ENCODE peak calls at places on chromosomes 7 and 10, in four cellular contexts. W, C, U and K are unnamed samples.
A peak's percentile ranks its signal among the peaks of the same experiment; 100 is the strongest.

GRCh38 chr7:24981544-24981951 is 1.6 kb upstream of the OSBPL3 start:
- DNase-seq in U (peak; percentile 38), C (peak; percentile 77), W (peak; percentile 55), K (peak; percentile 78)

GRCh38 chr10:53904506-53905241 is 896.4 kb downstream of the PCDH15 start:
- DNase-seq in W (no peak), C (no peak), U (no peak), K (peak; percentile 89)

GRCh38 chr7:116249969-116250553 is 39.7 kb downstream of the TES start:
- DNase-seq in W (no peak), C (peak; percentile 68), U (peak; percentile 72), K (peak; percentile 52)

GRCh38 chr7:127885843-127886242 is 145.4 kb downstream of the LRRC4 start:
- DNase-seq in C (peak; percentile 84), W (peak; percentile 43), U (peak; percentile 71), K (peak; percentile 55)

GRCh38 chr7:134302120-134302519 is 14.6 kb downstream of the SLC35B4 start:
- DNase-seq in C (peak; percentile 26), U (no peak), W (no peak), K (peak; percentile 4)

GRCh38 chr10:80444124-80444523 is 10.0 kb upstream of the TSPAN14 start:
- DNase-seq in W (no peak), U (no peak), C (no peak), K (no peak)

GRCh38 chr7:15326044-15326644 is 235.7 kb downstream of the AGMO start:
- DNase-seq in U (peak; percentile 58), C (peak; percentile 30), W (no peak), K (peak; percentile 58)

GRCh38 chr10:76905251-76905650 is 732.4 kb downstream of the KCNMA1 start:
- DNase-seq in W (no peak), C (peak; percentile 35), U (no peak), K (no peak)

GRCh38 chr10:69237528-69238159 is 17.5 kb downstream of the HKDC1 start:
- DNase-seq in U (peak; percentile 86), W (peak; percentile 82), C (peak; percentile 66), K (peak; percentile 76)

DNA sequence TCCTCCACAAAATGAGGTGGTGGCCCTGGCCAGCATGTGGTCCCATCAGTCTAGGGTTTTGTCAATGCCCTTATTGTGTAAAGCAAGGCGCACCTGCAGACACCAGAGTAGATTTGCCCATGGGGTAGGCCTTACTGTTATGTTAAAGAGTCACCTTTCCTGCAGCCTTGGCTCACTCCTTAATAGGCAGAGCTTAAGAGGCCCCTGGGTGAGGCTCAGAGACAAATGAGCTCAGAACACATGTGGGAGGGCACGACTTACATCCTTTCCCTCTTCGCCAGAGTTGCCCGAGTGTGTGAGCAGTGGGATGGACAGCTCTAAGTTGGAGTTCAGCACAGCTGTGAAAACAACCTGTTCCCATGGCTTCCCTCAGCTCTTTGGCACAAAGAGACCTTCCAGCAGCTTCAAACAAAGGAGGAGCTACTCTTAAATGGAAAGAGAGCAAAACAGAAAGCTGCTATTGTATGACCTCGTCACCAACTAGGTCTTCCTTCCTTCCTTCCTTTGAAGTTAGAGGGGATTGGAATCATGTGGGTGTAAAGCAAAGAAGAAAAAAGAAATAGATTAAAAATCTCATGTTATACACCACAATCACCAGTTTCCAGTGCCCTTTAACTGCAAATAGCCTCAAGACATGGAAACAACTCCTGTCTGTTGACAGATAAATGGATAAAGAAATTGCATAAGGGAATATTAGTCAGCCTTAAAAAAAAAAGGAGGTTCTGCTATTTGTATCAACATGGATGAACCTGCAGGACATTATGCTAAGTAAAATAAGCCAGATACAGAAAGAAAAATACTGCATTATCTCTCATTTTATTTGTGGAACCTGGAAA is 11.9 kb upstream of the XPNPEP1 start:
- DNase-seq in U (peak; percentile 68), C (peak; percentile 68), W (peak; percentile 44), K (peak; percentile 50)
- H3K4me3 ChIP-seq in U (no peak overlapping the region), C (no peak overlapping the region), W (no peak overlapping the region), K (no peak overlapping the region)

DNA sequence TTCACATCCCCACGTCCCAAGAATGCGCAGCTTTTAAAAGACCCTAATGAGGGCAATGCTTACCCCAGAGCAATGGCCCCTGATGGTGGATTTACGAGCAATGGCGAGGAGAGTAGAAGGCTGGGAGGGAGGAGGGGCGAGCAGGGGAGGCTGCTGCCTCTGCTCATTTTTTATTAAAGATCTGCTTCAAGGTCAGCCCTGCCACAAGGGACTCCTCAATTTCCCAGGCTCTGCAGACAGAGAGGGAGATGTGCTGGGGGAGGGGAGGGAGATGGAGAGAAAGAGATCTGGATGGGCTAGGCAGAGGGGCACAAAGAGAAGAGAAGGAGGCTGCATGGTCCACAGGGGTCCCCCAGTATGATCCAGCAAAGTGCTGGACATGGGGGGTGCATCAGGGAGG is 7.8 kb upstream of the SRRM3 start:
- DNase-seq in U (no peak), W (no peak), C (no peak), K (no peak)
- H3K4me3 ChIP-seq in U (no peak overlapping the region), W (no peak overlapping the region), C (no peak overlapping the region), K (no peak overlapping the region)

DNA sequence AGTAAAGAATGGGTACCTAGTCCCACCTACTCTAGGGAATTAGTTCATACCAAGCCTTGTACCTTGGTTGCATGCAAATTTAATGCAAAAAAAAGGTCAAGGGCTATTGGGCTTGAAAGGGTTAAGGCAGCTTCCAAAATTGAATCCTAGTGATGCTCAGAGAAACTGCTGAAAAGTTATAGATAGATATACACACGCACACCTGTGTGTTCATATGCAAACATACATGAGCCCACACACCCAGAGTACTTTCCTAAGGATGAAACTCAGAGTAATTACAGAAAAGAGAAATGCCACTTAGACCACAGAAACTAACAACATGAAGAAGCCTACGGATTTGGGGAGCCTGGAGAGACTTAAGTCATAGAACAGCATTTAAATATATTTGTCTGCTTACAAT is 1.5 kb downstream of the SLC25A13 start:
- DNase-seq in W (no peak), U (no peak), C (no peak), K (no peak)
- H3K4me3 ChIP-seq in W (peak overlapping the region; percentile 100), U (peak overlapping the region; percentile 71), C (no peak overlapping the region), K (no peak overlapping the region)

DNA sequence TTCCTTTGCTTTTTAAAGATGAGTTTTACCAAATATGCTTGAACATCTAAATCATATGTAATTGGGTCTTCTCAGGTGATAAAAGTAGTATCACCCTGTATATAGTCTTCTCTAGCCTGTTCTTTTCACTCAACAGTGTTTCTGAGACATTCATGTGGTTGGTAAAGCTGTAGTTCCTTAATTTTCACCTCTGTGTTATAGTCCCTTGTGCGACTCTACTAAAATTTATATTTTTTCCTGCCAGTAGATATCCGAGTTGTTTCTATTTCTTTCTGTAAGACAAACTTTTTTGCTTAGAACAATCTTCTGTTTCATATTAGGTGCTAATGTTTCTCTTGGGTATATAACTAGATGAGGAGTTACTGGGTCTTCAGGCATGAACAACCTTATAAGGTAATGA is 35.6 kb downstream of the SYPL1 start:
- DNase-seq in W (no peak), U (no peak), C (no peak), K (no peak)
- H3K4me3 ChIP-seq in W (no peak overlapping the region), U (no peak overlapping the region), C (no peak overlapping the region), K (no peak overlapping the region)

GRCh38 chr10:117130862-117131389 is 7.1 kb downstream of the VAX1 start:
- DNase-seq in W (no peak), U (no peak), C (no peak), K (no peak)
- H3K4me3 ChIP-seq in W (peak overlapping the region; percentile 36), U (no peak overlapping the region), C (no peak overlapping the region), K (no peak overlapping the region)

DNA sequence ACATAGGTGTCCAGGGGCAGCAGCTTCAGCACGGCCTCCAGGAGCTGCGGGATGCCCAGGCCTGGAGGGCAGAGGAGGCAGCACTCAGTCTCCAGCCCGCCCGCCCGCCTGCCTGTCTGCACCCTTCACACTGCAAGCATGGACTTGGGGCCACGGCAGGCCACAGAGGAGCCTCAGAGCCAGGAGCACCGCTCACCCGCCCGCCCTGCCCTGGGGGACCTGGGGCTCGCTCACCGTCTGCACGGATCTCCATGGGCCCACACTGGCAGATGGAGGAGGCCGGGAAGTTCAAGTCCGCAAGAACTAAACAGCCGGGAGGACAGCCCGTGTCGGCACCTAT is 896 bp downstream of the FUOM start:
- DNase-seq in W (no peak), C (no peak), U (peak; percentile 12), K (no peak)
- H3K4me3 ChIP-seq in W (peak overlapping the region; percentile 68), C (peak overlapping the region; percentile 58), U (peak overlapping the region; percentile 46), K (peak overlapping the region; percentile 49)

GRCh38 chr10:103849880-103850571 is 5.3 kb downstream of the SH3PXD2A start:
- DNase-seq in U (peak; percentile 76), C (peak; percentile 92), W (peak; percentile 74), K (peak; percentile 90)

GRCh38 chr10:103847909-103848468 is 7.4 kb downstream of the SH3PXD2A start:
- DNase-seq in U (no peak), C (no peak), W (no peak), K (no peak)

GRCh38 chr10:103850572-103850895 is 4.8 kb downstream of the SH3PXD2A start:
- DNase-seq in C (no peak), W (no peak), U (no peak), K (no peak)

GRCh38 chr10:103851261-103851660 is 4.1 kb downstream of the SH3PXD2A start:
- DNase-seq in W (no peak), U (no peak), C (no peak), K (no peak)

GRCh38 chr10:103849212-103849877 is 6.0 kb downstream of the SH3PXD2A start:
- DNase-seq in W (no peak), U (no peak), C (no peak), K (no peak)
- H3K4me3 ChIP-seq in W (peak overlapping the region; percentile 30), U (no peak overlapping the region), C (peak overlapping the region; percentile 44), K (no peak overlapping the region)

DNA sequence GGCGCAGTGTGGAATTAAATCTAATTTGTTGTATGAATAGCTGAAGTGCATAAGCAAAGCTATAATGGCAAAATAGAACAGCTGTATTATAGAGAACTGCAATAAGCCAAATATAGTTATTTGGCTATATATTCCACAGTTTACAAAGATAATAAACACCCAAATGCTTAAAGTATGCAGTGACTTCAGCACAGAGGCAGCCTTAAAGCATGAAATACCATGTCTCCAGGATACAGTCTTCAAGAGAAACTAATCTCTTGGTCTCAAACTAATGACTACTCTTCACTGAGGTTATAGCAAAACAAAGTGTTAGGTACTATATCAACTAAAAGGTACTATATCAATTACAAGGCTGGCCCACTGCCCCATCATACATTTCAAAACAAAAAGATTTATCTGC is 48.0 kb downstream of the NT5C2 start:
- DNase-seq in W (no peak), U (peak; percentile 33), C (peak; percentile 67), K (no peak)
- H3K4me3 ChIP-seq in W (no peak overlapping the region), U (no peak overlapping the region), C (no peak overlapping the region), K (no peak overlapping the region)

GRCh38 chr10:15183689-15184481 is 15.4 kb upstream of the NMT2 start:
- DNase-seq in C (no peak), W (no peak), U (no peak), K (no peak)

GRCh38 chr10:15188629-15189028 is 20.1 kb upstream of the NMT2 start:
- DNase-seq in W (no peak), U (no peak), C (no peak), K (no peak)

GRCh38 chr10:15189133-15189881 is 20.8 kb upstream of the NMT2 start:
- DNase-seq in U (no peak), W (no peak), C (no peak), K (no peak)
- H3K4me3 ChIP-seq in U (no peak overlapping the region), W (no peak overlapping the region), C (no peak overlapping the region), K (no peak overlapping the region)